ENCODE peak calls at places on chromosomes 11 and 22, in seven cellular contexts. B, J, F, V, S, Q and Y are unnamed samples.
A peak's percentile ranks its signal among the peaks of the same experiment; 100 is the strongest.

GRCh38 chr11:89504270-89504669 is 13.1 kb upstream of the NOX4 start:
- DNase-seq in B (no peak), J (no peak), F (no peak), V (no peak), S (no peak), Q (no peak), Y (no peak)

GRCh38 chr11:30585892-30586250 is 282 bp downstream of the MPPED2 start:
- DNase-seq in B (no peak), J (no peak), F (peak; percentile 45), V (no peak), S (no peak), Q (no peak), Y (peak; percentile 87)

GRCh38 chr11:69863544-69864200 is 44.5 kb upstream of the FGF3 start:
- DNase-seq in B (no peak), J (no peak), F (no peak), V (no peak), S (no peak), Q (no peak), Y (no peak)

GRCh38 chr11:58949184-58949583 is 9.9 kb downstream of the GLYATL1 start:
- DNase-seq in B (no peak), J (no peak), F (no peak), V (no peak), S (no peak), Q (no peak), Y (no peak)

GRCh38 chr22:46748948-46749681 is 11.1 kb upstream of the CERK start:
- DNase-seq in B (no peak), J (no peak), F (no peak), V (no peak), S (no peak), Q (peak; percentile 68), Y (no peak)

GRCh38 chr22:37499006-37499707 is 13.0 kb upstream of the MFNG start:
- DNase-seq in B (no peak), J (no peak), F (no peak), V (no peak), S (no peak), Q (no peak), Y (no peak)

GRCh38 chr11:1040428-1041148 is 4.1 kb upstream of the MUC6 start:
- DNase-seq in B (no peak), J (no peak), F (no peak), V (no peak), S (no peak), Q (no peak), Y (no peak)

GRCh38 chr11:27717377-27717776 is 17.1 kb upstream of the BDNF start:
- DNase-seq in B (peak; percentile 20), J (no peak), F (no peak), V (no peak), S (no peak), Q (no peak), Y (peak; percentile 26)

GRCh38 chr11:75939992-75940391 is 125.0 kb downstream of the UVRAG start:
- DNase-seq in B (no peak), J (no peak), F (no peak), V (no peak), S (no peak), Q (no peak), Y (no peak)

GRCh38 chr22:44289429-44290171 is 23.2 kb downstream of the SHISAL1 start:
- DNase-seq in B (no peak), J (peak; percentile 31), F (no peak), V (no peak), S (no peak), Q (no peak), Y (no peak)

GRCh38 chr11:67463186-67463585 is 5.9 kb downstream of the TMEM134 start:
- DNase-seq in B (no peak), J (no peak), F (no peak), V (no peak), S (no peak), Q (no peak), Y (no peak)